ENCODE peak calls at places on chromosomes 2 and 18, in five cellular contexts. Q is stimulated activated CD4-positive, alpha-beta T cell treated with anti-CD3 and anti-CD28 coated beads, Interleukin-2, amount 100 ng/mL, for 48 hours; T is NCI-H1436; H is NCI-H2081; N is CD4-positive, CD25-positive, alpha-beta regulatory T cell. J is an unnamed sample.

GRCh38 chr2:128413014-128413717 is 94.5 kb upstream of the HS6ST1 start:
- DNase-seq in N (no peak), Q (no peak), H (no peak), T (no peak), J (peak)

GRCh38 chr2:28587526-28588230 is 91.8 kb downstream of the PLB1 start:
- DNase-seq in Q (no peak), T (no peak), N (no peak), H (no peak), J (no peak)

GRCh38 chr2:162123806-162124758 is 28.0 kb downstream of the GCG start:
- DNase-seq in Q (no peak), N (peak), H (peak), T (peak), J (no peak)

GRCh38 chr2:120763931-120764330 is 28.3 kb downstream of the GLI2 start:
- DNase-seq in T (no peak), Q (no peak), H (no peak), N (no peak), J (peak)

GRCh38 chr18:36532394-36532793 is 234.9 kb downstream of the FHOD3 start:
- DNase-seq in N (no peak), T (no peak), H (no peak), Q (no peak), J (peak)

GRCh38 chr2:168568476-168569227 is 112.6 kb downstream of the CERS6 start:
- DNase-seq in T (no peak), N (no peak), H (no peak), Q (no peak), J (no peak)

GRCh38 chr2:46779447-46779941 is 136.1 kb downstream of the MCFD2 start:
- DNase-seq in Q (no peak), N (no peak), H (no peak), T (no peak), J (no peak)

GRCh38 chr2:189633392-189633811 is 27.9 kb upstream of the ASNSD1 start:
- DNase-seq in Q (no peak), H (no peak), N (peak), T (no peak), J (no peak)

GRCh38 chr2:38711558-38711957 is 39.6 kb downstream of the SRSF7 start:
- DNase-seq in Q (no peak), T (no peak), N (no peak), H (no peak), J (no peak)

J was measured in lower leg skin.